ENCODE peak calls at places on chromosomes 11 and 22, in ten cellular contexts. F is cardiac fibroblast, L is adrenal gland, Y is upper lobe of right lung, U is IMR-90, Q is progenitor cell of endocrine pancreas, K is PC-3, M is chondrocyte, O is AG04450, P is fibroblast of lung. Z is an unnamed sample.

GRCh38 chr11:113974741-113975470 is at the start of gene HTR3A:
- DNase-seq in U (no peak), O (no peak), K (peak), P (peak), Y (peak), L (peak), F (no peak), Q (peak), M (no peak), Z (peak)

GRCh38 chr22:47446331-47446730 is 683.9 kb downstream of the TBC1D22A start:
- DNase-seq in U (no peak), P (no peak), L (no peak), M (peak), O (no peak), F (no peak), K (no peak), Y (no peak), Q (no peak), Z (no peak)

GRCh38 chr22:35032571-35032970 is 33.4 kb upstream of the ISX start:
- DNase-seq in L (no peak), K (no peak), O (no peak), P (no peak), F (no peak), Q (no peak), Y (no peak), U (no peak), M (no peak), Z (no peak)

GRCh38 chr11:68149417-68149816 is 28.2 kb upstream of the CHKA start:
- DNase-seq in Y (no peak), U (no peak), F (no peak), K (no peak), M (no peak), O (no peak), P (no peak), Q (no peak), L (peak), Z (no peak)

GRCh38 chr11:18987454-18988231 is 48.4 kb upstream of the MRGPRX1 start:
- DNase-seq in M (no peak), Y (no peak), O (no peak), U (peak), L (no peak), Q (no peak), K (peak), F (peak), P (no peak), Z (no peak)

GRCh38 chr11:99693941-99694492 is 673.3 kb downstream of the CNTN5 start:
- DNase-seq in Q (no peak), P (peak), Y (no peak), K (peak), M (no peak), O (peak), L (no peak), U (peak), F (peak), Z (no peak)

GRCh38 chr11:104254347-104254746 is 90.4 kb upstream of the PDGFD start:
- DNase-seq in M (no peak), K (peak), Q (peak), L (peak), O (no peak), P (peak), U (no peak), F (peak), Y (peak), Z (peak)

GRCh38 chr11:67393990-67394389 is 2.2 kb downstream of the RAD9A start:
- DNase-seq in Q (no peak), M (no peak), P (no peak), K (no peak), L (peak), U (no peak), F (no peak), O (no peak), Y (no peak), Z (no peak)

GRCh38 chr11:117828641-117829368 is 4.3 kb upstream of the FXYD2 start:
- DNase-seq in U (peak), K (peak), P (peak), F (peak), L (peak), Y (peak), M (peak), O (peak), Q (no peak), Z (no peak)

GRCh38 chr11:67576742-67577475 is 6.7 kb upstream of the GSTP1 start:
- DNase-seq in M (no peak), U (no peak), Q (no peak), K (no peak), L (no peak), P (no peak), O (no peak), F (no peak), Y (no peak), Z (no peak)

GRCh38 chr11:83574516-83574915 is 288.3 kb upstream of the CCDC90B start:
- DNase-seq in U (peak), O (no peak), Y (no peak), M (no peak), Q (no peak), P (no peak), L (no peak), F (peak), K (no peak), Z (no peak)

GRCh38 chr11:36341915-36342314 is 45.8 kb downstream of the PRR5L start:
- DNase-seq in U (no peak), P (no peak), M (no peak), O (no peak), F (no peak), K (no peak), Y (no peak), Q (no peak), L (no peak), Z (no peak)

GRCh38 chr11:120501976-120502755 is 9.4 kb upstream of the GRIK4 start:
- DNase-seq in P (no peak), M (no peak), F (no peak), Q (no peak), O (no peak), Y (no peak), K (no peak), L (no peak), U (no peak), Z (no peak)

GRCh38 chr11:43947815-43948214 is 5.4 kb downstream of the C11orf96 start:
- DNase-seq in K (no peak), Y (no peak), Q (no peak), U (no peak), F (no peak), M (no peak), O (no peak), L (peak), P (no peak), Z (peak)

GRCh38 chr11:41954034-41954433 is 494.6 kb upstream of the LRRC4C start:
- DNase-seq in K (peak), P (no peak), M (no peak), U (no peak), O (no peak), L (no peak), Q (no peak), F (peak), Y (no peak), Z (no peak)

GRCh38 chr11:85848556-85848955 is 6.6 kb upstream of the CCDC83 start:
- DNase-seq in M (no peak), Q (no peak), O (no peak), F (no peak), K (peak), L (no peak), Y (no peak), U (no peak), P (no peak), Z (no peak)

GRCh38 chr11:85847436-85847835 is 7.7 kb upstream of the CCDC83 start:
- DNase-seq in O (no peak), F (no peak), U (no peak), Y (no peak), L (no peak), M (no peak), Q (no peak), P (no peak), K (no peak), Z (no peak)

GRCh38 chr11:85844439-85845051 is 10.6 kb upstream of the CCDC83 start:
- DNase-seq in P (no peak), Y (no peak), F (peak), O (no peak), M (no peak), L (no peak), U (peak), K (peak), Q (no peak), Z (no peak)

GRCh38 chr11:85845052-85845631 is 10.0 kb upstream of the CCDC83 start:
- DNase-seq in F (peak), U (peak), Y (no peak), K (peak), O (no peak), Q (no peak), M (no peak), P (no peak), L (no peak), Z (no peak)

DNA sequence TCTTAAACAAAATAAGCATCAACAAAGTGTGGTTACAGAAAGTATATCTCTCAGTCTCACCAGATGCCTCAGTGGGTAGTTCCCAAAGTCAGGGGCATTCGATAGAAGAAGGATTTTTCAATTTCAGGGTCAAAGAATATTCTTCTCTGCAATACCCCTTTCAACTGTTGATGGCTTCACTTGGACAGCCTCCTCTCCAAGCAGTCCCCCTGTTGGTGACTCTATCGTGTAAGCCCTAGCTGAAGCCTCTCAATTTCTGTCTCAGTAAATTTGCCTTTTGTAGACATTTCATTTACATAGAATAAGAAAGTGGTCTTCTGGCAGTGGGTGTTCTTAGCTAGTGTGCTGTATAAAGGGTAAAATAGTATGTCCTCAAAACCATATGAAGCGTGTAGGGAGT is 11.3 kb upstream of the CCDC83 start:
- DNase-seq in P (no peak), U (no peak), F (no peak), Y (no peak), Q (no peak), L (no peak), K (no peak), O (no peak), M (no peak), Z (no peak)
- TF ChIP-seq CTCF in P (no peak), U (no peak), F (peak), Y (no peak), Q (no peak), L (no peak), K (peak), O (no peak), M (no peak), Z (no peak)

GRCh38 chr11:86535773-86536172 is 136.6 kb downstream of the ME3 start:
- DNase-seq in K (no peak), P (no peak), U (no peak), F (no peak), L (no peak), M (no peak), Q (no peak), Y (no peak), O (no peak), Z (no peak)

GRCh38 chr11:86538223-86538548 is 134.2 kb downstream of the ME3 start:
- DNase-seq in L (no peak), Y (no peak), U (no peak), Q (no peak), M (no peak), F (no peak), K (peak), P (no peak), O (no peak), Z (no peak)

DNA sequence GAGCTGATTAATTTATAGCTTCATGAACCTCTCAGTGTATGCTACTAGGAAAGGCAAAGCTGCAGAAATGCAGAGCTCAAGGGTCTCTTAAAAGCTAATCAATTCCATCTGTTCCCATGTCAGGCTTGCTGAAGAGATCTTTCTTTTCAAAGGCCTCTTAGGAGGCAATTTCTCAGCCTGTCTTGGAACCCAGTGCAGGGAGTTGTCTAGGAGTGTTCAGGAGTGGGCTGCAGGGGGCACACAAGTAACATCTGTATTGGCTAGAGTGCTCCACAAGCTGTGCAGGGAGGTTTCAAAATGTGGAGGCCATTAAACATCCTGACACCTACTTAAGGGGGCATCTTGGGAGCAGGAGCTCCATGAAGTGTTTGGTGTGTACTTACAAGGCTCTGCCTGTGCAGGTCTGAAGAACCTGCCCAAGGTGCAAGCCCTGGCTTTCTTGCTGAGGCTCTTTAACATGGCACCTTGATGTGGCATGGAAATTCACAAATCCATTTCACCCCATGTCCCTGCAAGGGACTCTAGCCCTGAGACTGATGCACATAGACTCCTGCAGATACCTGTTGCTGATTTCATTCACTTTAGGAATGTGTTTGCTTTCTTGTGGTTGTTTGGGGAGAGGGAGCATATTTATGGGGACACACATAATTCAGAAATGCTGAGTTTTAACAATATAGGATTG is 134.7 kb downstream of the ME3 start:
- DNase-seq in K (no peak), L (no peak), Y (no peak), P (peak), O (no peak), M (no peak), Q (no peak), F (peak), U (no peak), Z (peak)
- TF ChIP-seq CTCF in K (no peak), L (no peak), Y (no peak), P (no peak), O (peak), M (peak), Q (peak), F (no peak), U (peak), Z (peak)

GRCh38 chr11:15278129-15278528 is 163.4 kb downstream of the INSC start:
- DNase-seq in U (peak), K (no peak), P (peak), Y (no peak), L (no peak), F (peak), M (no peak), Q (no peak), O (no peak), Z (no peak)

GRCh38 chr11:15275141-15275540 is 160.4 kb downstream of the INSC start:
- DNase-seq in Q (no peak), P (no peak), K (no peak), Y (no peak), F (no peak), O (no peak), U (no peak), M (no peak), L (no peak), Z (no peak)

GRCh38 chr11:15280393-15280792 is 165.7 kb downstream of the INSC start:
- DNase-seq in Y (no peak), Q (no peak), M (no peak), F (no peak), O (no peak), P (no peak), U (no peak), K (no peak), L (no peak), Z (no peak)

GRCh38 chr11:15276616-15277015 is 161.9 kb downstream of the INSC start:
- DNase-seq in O (no peak), L (no peak), U (peak), P (peak), F (peak), Y (no peak), M (no peak), K (no peak), Q (no peak), Z (peak)
- TF ChIP-seq CTCF in O (peak), L (no peak), U (peak), P (no peak), F (peak), Y (peak), M (peak), K (no peak), Q (peak), Z (peak)

GRCh38 chr11:135074397-135074998 is 662.5 kb upstream of the B3GAT1 start:
- DNase-seq in Y (no peak), K (peak), O (no peak), P (no peak), F (peak), U (no peak), L (no peak), Q (no peak), M (no peak), Z (no peak)
- TF ChIP-seq CTCF in Y (no peak), K (peak), O (peak), P (no peak), F (no peak), U (no peak), L (no peak), Q (no peak), M (peak), Z (peak)

Z was measured in nephron progenitor cell.